ENCODE peak calls at places on chromosomes 5 and 9, in five cellular contexts. One of them, this sample, is unnamed.

GRCh38 chr5:158807947-158808346 is 291.8 kb downstream of the EBF1 start:
- DNase-seq in GM13976: no peak
- DNase-seq in fibroblast of the aortic adventitia: peak
- DNase-seq in cardiac fibroblast: peak
- DNase-seq in Caco-2: no peak
- DNase-seq in this sample: no peak

GRCh38 chr9:96107436-96107835 is 194.5 kb downstream of the HSD17B3 start:
- DNase-seq in GM13976: no peak
- DNase-seq in fibroblast of the aortic adventitia: no peak
- DNase-seq in cardiac fibroblast: no peak
- DNase-seq in Caco-2: no peak
- DNase-seq in this sample: no peak

GRCh38 chr9:88746029-88746743 is 211.2 kb downstream of the NXNL2 start:
- DNase-seq in GM13976: no peak
- DNase-seq in fibroblast of the aortic adventitia: peak
- DNase-seq in cardiac fibroblast: peak
- DNase-seq in Caco-2: no peak
- DNase-seq in this sample: no peak

GRCh38 chr5:149550608-149551226 is 522 bp downstream of the CSNK1A1 start:
- DNase-seq in GM13976: peak
- DNase-seq in fibroblast of the aortic adventitia: no peak
- DNase-seq in cardiac fibroblast: peak
- DNase-seq in Caco-2: no peak
- DNase-seq in this sample: no peak

GRCh38 chr5:141121985-141122384 is 367 bp downstream of the PCDHB4 start:
- DNase-seq in GM13976: no peak
- DNase-seq in fibroblast of the aortic adventitia: no peak
- DNase-seq in cardiac fibroblast: no peak
- DNase-seq in Caco-2: no peak
- DNase-seq in this sample: no peak

GRCh38 chr5:79070002-79070567 is 518 bp downstream of the BHMT2 start:
- DNase-seq in GM13976: peak
- DNase-seq in fibroblast of the aortic adventitia: peak
- DNase-seq in cardiac fibroblast: peak
- DNase-seq in Caco-2: no peak
- DNase-seq in this sample: no peak

GRCh38 chr5:79567926-79568549 is 44.2 kb upstream of the TENT2 start:
- DNase-seq in GM13976: no peak
- DNase-seq in fibroblast of the aortic adventitia: peak
- DNase-seq in cardiac fibroblast: peak
- DNase-seq in Caco-2: no peak
- DNase-seq in this sample: no peak

GRCh38 chr5:59222687-59223511 is 640.0 kb downstream of the RAB3C start:
- DNase-seq in GM13976: no peak
- DNase-seq in fibroblast of the aortic adventitia: peak
- DNase-seq in cardiac fibroblast: no peak
- DNase-seq in Caco-2: no peak
- DNase-seq in this sample: no peak

GRCh38 chr9:135797507-135798302 is 95.7 kb downstream of the KCNT1 start:
- DNase-seq in GM13976: peak
- DNase-seq in fibroblast of the aortic adventitia: peak
- DNase-seq in cardiac fibroblast: peak
- DNase-seq in Caco-2: peak
- DNase-seq in this sample: peak

GRCh38 chr5:58187473-58188286 is 272.2 kb downstream of the PLK2 start:
- DNase-seq in GM13976: no peak
- DNase-seq in fibroblast of the aortic adventitia: no peak
- DNase-seq in cardiac fibroblast: no peak
- DNase-seq in Caco-2: no peak
- DNase-seq in this sample: no peak

GRCh38 chr5:105924366-105924765 is 1746.4 kb downstream of the EFNA5 start:
- DNase-seq in GM13976: no peak
- DNase-seq in fibroblast of the aortic adventitia: peak
- DNase-seq in cardiac fibroblast: peak
- DNase-seq in Caco-2: no peak
- DNase-seq in this sample: no peak

GRCh38 chr5:16709691-16710420 is 93.1 kb upstream of the RETREG1 start:
- DNase-seq in GM13976: no peak
- DNase-seq in fibroblast of the aortic adventitia: no peak
- DNase-seq in cardiac fibroblast: no peak
- DNase-seq in Caco-2: no peak
- DNase-seq in this sample: no peak

GRCh38 chr5:172564187-172564586 is 76.9 kb upstream of the NEURL1B start:
- DNase-seq in GM13976: no peak
- DNase-seq in fibroblast of the aortic adventitia: no peak
- DNase-seq in cardiac fibroblast: no peak
- DNase-seq in Caco-2: peak
- DNase-seq in this sample: peak

GRCh38 chr5:96565843-96566242 is 96.3 kb upstream of the CAST start:
- DNase-seq in GM13976: peak
- DNase-seq in fibroblast of the aortic adventitia: peak
- DNase-seq in cardiac fibroblast: peak
- DNase-seq in Caco-2: no peak
- DNase-seq in this sample: no peak

GRCh38 chr9:122822958-122823357 is 5.4 kb downstream of the PDCL start:
- DNase-seq in GM13976: no peak
- DNase-seq in fibroblast of the aortic adventitia: no peak
- DNase-seq in cardiac fibroblast: no peak
- DNase-seq in Caco-2: no peak
- DNase-seq in this sample: no peak

GRCh38 chr5:93274291-93274690 is 306.7 kb downstream of the NR2F1-AS1 start:
- DNase-seq in GM13976: no peak
- DNase-seq in fibroblast of the aortic adventitia: peak
- DNase-seq in cardiac fibroblast: peak
- DNase-seq in Caco-2: no peak
- DNase-seq in this sample: no peak

GRCh38 chr5:36481721-36482120 is 124.7 kb upstream of the SLC1A3 start:
- DNase-seq in GM13976: no peak
- DNase-seq in fibroblast of the aortic adventitia: no peak
- DNase-seq in cardiac fibroblast: no peak
- DNase-seq in Caco-2: peak
- DNase-seq in this sample: no peak

GRCh38 chr9:88684046-88684445 is 149.1 kb downstream of the NXNL2 start:
- DNase-seq in GM13976: no peak
- DNase-seq in fibroblast of the aortic adventitia: no peak
- DNase-seq in cardiac fibroblast: no peak
- DNase-seq in Caco-2: no peak
- DNase-seq in this sample: no peak

GRCh38 chr5:149288437-149288836 is 16.8 kb downstream of the AFAP1L1 start:
- DNase-seq in GM13976: no peak
- DNase-seq in fibroblast of the aortic adventitia: no peak
- DNase-seq in cardiac fibroblast: peak
- DNase-seq in Caco-2: no peak
- DNase-seq in this sample: no peak

GRCh38 chr5:110903966-110904365 is 165.2 kb downstream of the SLC25A46 start:
- DNase-seq in GM13976: no peak
- DNase-seq in fibroblast of the aortic adventitia: no peak
- DNase-seq in cardiac fibroblast: no peak
- DNase-seq in Caco-2: no peak
- DNase-seq in this sample: no peak

GRCh38 chr5:10656176-10656830 is 92.4 kb downstream of the ANKRD33B start:
- DNase-seq in GM13976: no peak
- DNase-seq in fibroblast of the aortic adventitia: peak
- DNase-seq in cardiac fibroblast: no peak
- DNase-seq in Caco-2: no peak
- DNase-seq in this sample: no peak

GRCh38 chr5:24073097-24073496 is 565.7 kb downstream of the PRDM9 start:
- DNase-seq in GM13976: no peak
- DNase-seq in fibroblast of the aortic adventitia: no peak
- DNase-seq in cardiac fibroblast: no peak
- DNase-seq in Caco-2: no peak
- DNase-seq in this sample: no peak

GRCh38 chr5:115961413-115962238 is 649 bp upstream of the LVRN start:
- DNase-seq in GM13976: peak
- DNase-seq in fibroblast of the aortic adventitia: peak
- DNase-seq in cardiac fibroblast: no peak
- DNase-seq in Caco-2: no peak
- DNase-seq in this sample: no peak

GRCh38 chr9:21789541-21790037 is 12.8 kb upstream of the MTAP start:
- DNase-seq in GM13976: peak
- DNase-seq in fibroblast of the aortic adventitia: peak
- DNase-seq in cardiac fibroblast: peak
- DNase-seq in Caco-2: peak
- DNase-seq in this sample: no peak

GRCh38 chr5:135135530-135136201 is 101.6 kb upstream of the PITX1 start:
- DNase-seq in GM13976: no peak
- DNase-seq in fibroblast of the aortic adventitia: peak
- DNase-seq in cardiac fibroblast: peak
- DNase-seq in Caco-2: no peak
- DNase-seq in this sample: no peak

GRCh38 chr5:143923634-143924265 is 111.8 kb downstream of the HMHB1 start:
- DNase-seq in GM13976: no peak
- DNase-seq in fibroblast of the aortic adventitia: peak
- DNase-seq in cardiac fibroblast: peak
- DNase-seq in Caco-2: no peak
- DNase-seq in this sample: no peak

GRCh38 chr9:136050266-136050705 is 44.8 kb downstream of the NACC2 start:
- DNase-seq in GM13976: no peak
- DNase-seq in fibroblast of the aortic adventitia: no peak
- DNase-seq in cardiac fibroblast: no peak
- DNase-seq in Caco-2: no peak
- DNase-seq in this sample: no peak

GRCh38 chr9:86046930-86047341 is 52.4 kb downstream of the GOLM1 start:
- DNase-seq in GM13976: no peak
- DNase-seq in fibroblast of the aortic adventitia: no peak
- DNase-seq in cardiac fibroblast: no peak
- DNase-seq in Caco-2: no peak
- DNase-seq in this sample: no peak

GRCh38 chr9:34510506-34511159 is 12.2 kb downstream of the ENHO start:
- DNase-seq in GM13976: no peak
- DNase-seq in fibroblast of the aortic adventitia: no peak
- DNase-seq in cardiac fibroblast: no peak
- DNase-seq in Caco-2: peak
- DNase-seq in this sample: no peak

GRCh38 chr5:61009907-61010306 is 64.9 kb downstream of the NDUFAF2 start:
- DNase-seq in GM13976: no peak
- DNase-seq in fibroblast of the aortic adventitia: no peak
- DNase-seq in cardiac fibroblast: no peak
- DNase-seq in Caco-2: no peak
- DNase-seq in this sample: no peak

DNA sequence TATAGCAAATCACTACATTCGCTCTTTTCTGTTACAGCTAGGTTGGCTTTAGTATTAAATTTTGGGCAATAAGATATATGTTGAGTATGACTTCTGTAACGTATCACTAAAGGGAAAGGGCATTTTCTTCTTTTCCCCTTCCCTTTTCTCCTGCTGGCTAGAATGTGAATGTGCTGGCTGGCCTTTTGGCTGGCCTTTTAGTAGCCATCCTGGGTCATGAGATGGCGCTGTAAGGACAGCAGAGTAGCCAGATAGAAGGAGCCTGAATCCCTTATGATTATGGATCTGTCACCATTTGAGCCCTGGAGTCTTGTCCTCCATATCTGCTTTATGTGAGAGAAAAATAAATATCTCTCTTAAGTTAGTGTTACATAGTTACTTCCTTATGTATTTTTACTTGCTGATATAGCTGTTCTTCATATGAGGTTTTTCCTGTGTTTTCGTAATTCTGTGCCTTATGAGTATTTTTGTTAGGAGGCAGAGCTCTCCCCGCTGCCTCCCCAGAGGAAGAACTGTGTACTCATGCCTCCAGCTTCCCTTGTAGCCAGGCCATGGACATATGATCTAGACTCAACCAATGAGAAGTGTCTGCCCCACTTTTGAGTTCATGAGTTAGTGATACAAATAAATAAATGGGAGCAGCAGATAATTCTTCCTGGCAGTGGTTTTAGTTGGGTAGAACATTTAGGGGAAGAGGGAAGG is 65.9 kb downstream of the NDUFAF2 start:
- DNase-seq in GM13976: no peak
- DNase-seq in fibroblast of the aortic adventitia: no peak
- DNase-seq in cardiac fibroblast: peak
- DNase-seq in Caco-2: no peak
- DNase-seq in this sample: no peak
- TF ChIP-seq CTCF in GM13976: no peak
- TF ChIP-seq CTCF in fibroblast of the aortic adventitia: peak
- TF ChIP-seq CTCF in cardiac fibroblast: peak
- TF ChIP-seq CTCF in Caco-2: no peak
- TF ChIP-seq CTCF in this sample: peak

DNA sequence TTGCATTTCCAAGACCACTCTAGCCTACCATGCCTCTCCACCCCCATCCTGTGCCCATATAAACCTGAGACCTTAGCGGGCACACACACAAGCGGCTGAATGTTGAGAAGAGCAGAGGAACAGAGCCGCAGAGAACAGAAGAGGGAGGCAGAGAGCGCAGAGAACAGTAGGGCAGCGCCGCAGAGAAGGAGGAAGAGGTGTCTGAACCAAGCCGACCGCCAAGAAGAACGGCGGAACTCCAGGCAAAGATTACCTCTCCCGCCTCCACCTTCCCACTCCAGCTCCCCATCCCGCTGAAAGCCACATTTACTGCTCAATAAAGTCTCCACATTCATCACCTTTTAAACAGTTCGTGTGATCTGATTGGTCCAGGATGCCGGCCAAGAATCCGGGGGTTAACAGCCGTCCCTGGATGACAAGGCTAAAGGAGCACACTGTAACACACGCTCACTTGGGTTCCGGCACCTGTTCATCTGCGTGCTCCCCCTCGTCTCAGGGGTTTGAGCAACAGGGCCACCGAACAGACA is 33.2 kb downstream of the GRIN3A start:
- DNase-seq in GM13976: no peak
- DNase-seq in fibroblast of the aortic adventitia: no peak
- DNase-seq in cardiac fibroblast: no peak
- DNase-seq in Caco-2: peak
- DNase-seq in this sample: no peak
- TF ChIP-seq CTCF in GM13976: peak
- TF ChIP-seq CTCF in fibroblast of the aortic adventitia: no peak
- TF ChIP-seq CTCF in cardiac fibroblast: no peak
- TF ChIP-seq CTCF in Caco-2: peak
- TF ChIP-seq CTCF in this sample: peak

GRCh38 chr9:18060304-18060934 is 413.5 kb upstream of the ADAMTSL1 start:
- DNase-seq in GM13976: no peak
- DNase-seq in fibroblast of the aortic adventitia: no peak
- DNase-seq in cardiac fibroblast: no peak
- DNase-seq in Caco-2: no peak
- DNase-seq in this sample: no peak
- TF ChIP-seq CTCF in GM13976: no peak
- TF ChIP-seq CTCF in fibroblast of the aortic adventitia: peak
- TF ChIP-seq CTCF in cardiac fibroblast: peak
- TF ChIP-seq CTCF in Caco-2: no peak
- TF ChIP-seq CTCF in this sample: peak

DNA sequence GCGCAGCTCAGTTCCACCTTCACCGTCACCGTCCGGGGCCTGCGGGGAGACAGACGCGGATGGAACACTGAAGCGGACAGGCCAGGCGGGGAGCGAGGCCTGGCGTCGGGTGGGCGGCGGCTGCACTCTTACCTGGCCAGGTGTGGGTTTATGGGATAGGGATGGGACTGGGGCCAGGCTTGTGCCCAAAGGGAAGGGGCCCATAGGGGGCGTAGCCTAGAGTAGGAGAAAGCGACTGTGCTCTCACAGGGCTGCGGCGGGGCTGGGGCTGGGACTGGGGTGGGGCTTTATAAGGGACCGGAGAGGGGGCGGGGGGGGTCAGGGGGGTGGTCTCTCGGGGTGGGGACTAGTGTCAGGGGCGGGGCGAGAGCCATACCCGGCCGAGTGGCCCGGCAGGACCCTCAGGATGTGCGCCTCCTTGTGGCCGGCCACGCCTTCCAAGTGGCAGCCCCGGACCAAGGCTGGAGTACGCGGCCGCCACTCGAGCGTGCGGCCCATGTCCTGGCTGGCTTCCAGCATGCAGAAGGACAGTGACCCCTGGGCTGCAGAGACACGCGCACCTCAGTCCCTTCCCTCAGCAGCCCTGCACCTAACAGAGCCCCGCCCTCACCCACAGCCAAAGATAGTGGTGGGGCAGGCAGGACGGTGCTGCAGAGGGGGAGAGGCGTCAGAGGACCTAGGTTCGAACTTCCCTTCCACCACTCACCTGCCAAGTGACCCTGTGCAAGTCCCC is 22.8 kb downstream of the FPGS start:
- DNase-seq in GM13976: no peak
- DNase-seq in fibroblast of the aortic adventitia: no peak
- DNase-seq in cardiac fibroblast: no peak
- DNase-seq in Caco-2: no peak
- DNase-seq in this sample: peak
- TF ChIP-seq CTCF in GM13976: peak
- TF ChIP-seq CTCF in fibroblast of the aortic adventitia: peak
- TF ChIP-seq CTCF in cardiac fibroblast: peak
- TF ChIP-seq CTCF in Caco-2: no peak
- TF ChIP-seq CTCF in this sample: peak